ENCODE peak calls at places on chromosome 9, in nine cellular contexts. G is hepatocyte, M is lung, A is endodermal cell, H is pancreas, W is left ventricle myocardium inferior, X is fibroblast of mammary gland, R is ascending aorta, I is fibroblast of lung. J is an unnamed sample.

GRCh38 chr9:134967547-134967930 is 49.8 kb upstream of the FCN1 start:
- DNase-seq in G (no peak), M (no peak), A (peak), H (no peak), W (no peak), X (peak), R (no peak), I (peak), J (no peak)

GRCh38 chr9:98333703-98334582 is 78.5 kb upstream of the TBC1D2 start:
- DNase-seq in G (no peak), M (peak), A (no peak), H (no peak), W (no peak), X (peak), R (no peak), I (peak), J (peak)

GRCh38 chr9:5922192-5922591 is 31.5 kb downstream of the MLANA start:
- DNase-seq in G (no peak), M (no peak), A (no peak), H (no peak), W (no peak), X (no peak), R (no peak), I (no peak), J (no peak)

GRCh38 chr9:137277329-137278041 is at the start of gene TOR4A:
- DNase-seq in G (peak), M (peak), A (peak), H (peak), W (peak), X (peak), R (peak), I (peak), J (no peak)

GRCh38 chr9:21015122-21015815 is 16.2 kb downstream of the HACD4 start:
- DNase-seq in G (no peak), M (no peak), A (peak), H (no peak), W (no peak), X (peak), R (no peak), I (no peak), J (no peak)

GRCh38 chr9:114691046-114691955 is 9.3 kb upstream of the TEX48 start:
- DNase-seq in G (no peak), M (no peak), A (no peak), H (no peak), W (no peak), X (peak), R (no peak), I (peak), J (no peak)

GRCh38 chr9:80294318-80294717 is 722.6 kb downstream of the TLE4 start:
- DNase-seq in G (no peak), M (no peak), A (no peak), H (no peak), W (no peak), X (no peak), R (no peak), I (no peak), J (no peak)

GRCh38 chr9:126700903-126701819 is 87.4 kb downstream of the LMX1B start:
- DNase-seq in G (no peak), M (no peak), A (peak), H (no peak), W (no peak), X (no peak), R (no peak), I (no peak), J (no peak)

GRCh38 chr9:96874947-96875459 is 20.7 kb upstream of the ZNF782 start:
- DNase-seq in G (peak), M (no peak), A (no peak), H (peak), W (no peak), X (peak), R (no peak), I (peak), J (no peak)

GRCh38 chr9:122213589-122214413 is 15.0 kb downstream of the LHX6 start:
- DNase-seq in G (peak), M (no peak), A (peak), H (peak), W (no peak), X (no peak), R (no peak), I (no peak), J (no peak)

DNA sequence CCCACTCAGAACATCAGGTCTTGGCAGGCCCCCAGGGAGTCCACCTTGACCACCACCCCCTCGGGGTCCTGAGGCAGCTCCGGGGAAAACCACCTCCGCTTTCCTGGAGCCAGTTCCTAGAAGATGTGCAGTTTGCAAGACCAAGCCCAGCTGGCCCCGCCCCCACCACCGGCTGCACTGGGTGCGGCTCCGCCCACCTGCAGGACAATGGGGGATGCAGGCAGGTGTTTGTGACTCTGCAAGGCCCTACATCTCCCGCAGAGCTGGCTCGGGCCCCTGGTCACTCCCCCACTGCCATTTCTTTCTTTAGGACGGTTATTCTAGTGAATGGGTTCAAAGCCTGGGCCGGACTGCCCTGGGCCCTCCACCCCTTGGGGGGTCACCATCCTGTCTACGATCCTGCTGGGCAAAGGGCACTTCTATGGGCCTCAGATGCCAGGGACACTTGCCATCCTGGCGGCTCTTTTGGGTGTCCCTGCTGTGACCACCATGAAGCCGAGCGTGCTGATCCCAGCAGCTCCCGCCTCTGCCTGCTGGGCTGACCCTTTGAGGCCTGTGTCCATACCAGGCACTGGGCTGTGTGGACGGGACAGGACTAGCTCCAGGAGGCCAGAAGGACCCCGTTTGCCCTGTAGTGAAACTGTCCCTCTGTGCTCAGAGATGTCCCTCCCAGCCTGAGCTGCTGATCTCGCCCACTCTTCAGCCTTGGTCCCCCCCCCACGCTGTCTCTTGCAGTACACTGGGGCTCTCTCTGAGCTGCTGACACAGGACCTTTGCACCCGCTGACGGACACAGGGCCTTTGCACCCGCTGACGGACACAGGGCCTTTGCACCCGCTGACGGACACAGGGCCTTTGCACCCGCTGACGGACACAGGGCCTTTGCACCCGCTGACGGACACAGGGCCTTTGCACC is 5.9 kb upstream of the NACC2 start:
- DNase-seq in G (no peak), M (no peak), A (peak), H (no peak), W (no peak), X (no peak), R (no peak), I (no peak), J (no peak)
- H3K4me3 ChIP-seq in G (no peak), M (no peak), A (no peak), H (no peak), W (no peak), X (no peak), R (no peak), I (no peak), J (no peak)

DNA sequence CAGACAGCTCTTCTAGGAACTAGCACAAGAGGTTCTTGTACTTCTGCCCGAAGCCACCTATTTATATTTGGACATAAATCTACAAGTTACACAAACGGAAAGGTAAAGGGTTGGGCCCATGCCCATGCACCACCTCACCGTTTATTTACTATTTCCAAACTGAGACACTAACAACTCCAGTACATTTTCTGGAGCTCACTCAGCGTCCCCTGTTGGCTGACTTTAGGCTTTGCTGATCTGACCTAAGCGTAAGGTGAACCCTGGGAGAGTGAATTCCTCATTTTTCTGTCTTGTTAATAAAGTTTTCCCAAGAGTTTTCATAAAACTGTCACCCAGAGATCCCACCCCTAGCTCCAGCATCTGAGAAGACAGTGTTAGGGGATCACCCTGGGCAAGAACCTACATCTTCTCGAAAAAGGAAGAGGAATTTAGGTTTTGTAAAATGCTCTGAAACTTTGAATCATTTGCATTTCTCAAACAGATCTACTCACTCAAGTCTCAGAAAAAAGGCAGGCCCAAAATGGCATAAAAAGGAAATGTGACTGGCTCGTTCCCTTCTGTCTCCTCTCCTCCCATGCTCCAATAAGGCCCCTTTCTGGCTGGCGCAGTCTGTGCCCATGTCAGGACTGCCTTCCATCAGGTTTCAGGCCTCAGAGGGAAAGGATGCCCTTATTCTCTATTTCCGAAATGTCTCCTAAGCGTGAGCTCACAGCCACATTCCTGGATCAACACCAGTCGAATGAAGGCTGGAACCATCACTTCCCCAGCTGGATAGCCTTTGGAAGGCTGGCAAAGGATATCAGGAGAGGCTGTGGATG is 201.3 kb downstream of the FANCC start:
- DNase-seq in G (no peak), M (no peak), A (peak), H (no peak), W (no peak), X (peak), R (no peak), I (no peak), J (peak)
- TF ChIP-seq CTCF in G (peak), M (no peak), A (peak), H (peak), W (peak), X (peak), R (peak), I (peak), J (peak)

GRCh38 chr9:7454490-7455110 is 345.0 kb downstream of the DMAC1 start:
- DNase-seq in G (no peak), M (no peak), A (no peak), H (no peak), W (no peak), X (no peak), R (no peak), I (no peak), J (no peak)
- H3K4me3 ChIP-seq in G (no peak), M (no peak), A (no peak), H (no peak), W (no peak), X (no peak), R (no peak), I (no peak), J (no peak)

GRCh38 chr9:23232831-23233230 is 593.2 kb downstream of the ELAVL2 start:
- DNase-seq in G (no peak), M (no peak), A (peak), H (no peak), W (no peak), X (no peak), R (no peak), I (no peak), J (no peak)
- TF ChIP-seq CTCF in G (no peak), M (no peak), A (no peak), H (no peak), W (no peak), X (no peak), R (no peak), I (no peak), J (no peak)

GRCh38 chr9:86077286-86077685 is 22.1 kb downstream of the GOLM1 start:
- DNase-seq in G (peak), M (no peak), A (no peak), H (no peak), W (no peak), X (no peak), R (no peak), I (peak), J (no peak)
- H3K4me3 ChIP-seq in G (no peak), M (no peak), A (no peak), H (no peak), W (no peak), X (no peak), R (no peak), I (no peak), J (no peak)

GRCh38 chr9:72807765-72808445 is 144.9 kb downstream of the ALDH1A1 start:
- DNase-seq in G (no peak), M (no peak), A (peak), H (no peak), W (no peak), X (no peak), R (no peak), I (no peak), J (no peak)
- TF ChIP-seq CTCF in G (peak), M (no peak), A (peak), H (no peak), W (no peak), X (peak), R (no peak), I (peak), J (peak)

DNA sequence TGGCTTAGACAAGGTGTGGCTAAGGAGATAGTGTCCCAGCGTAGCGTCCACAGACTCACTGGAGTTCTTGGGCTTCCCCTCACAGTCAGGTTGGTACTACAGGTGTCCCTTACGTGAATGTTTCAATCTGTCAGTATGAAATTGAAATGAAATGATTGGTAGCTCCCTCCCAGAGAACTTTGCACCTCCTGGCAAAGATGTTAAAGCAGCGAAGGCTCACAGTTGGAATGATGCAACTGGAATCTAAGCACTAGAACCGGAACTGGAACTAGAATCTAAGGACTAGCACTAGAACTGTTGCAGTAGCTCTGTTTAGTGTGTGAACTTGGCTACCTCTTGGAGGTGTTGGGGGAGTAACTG is 1.1 kb downstream of the SLC31A1 start:
- DNase-seq in G (peak), M (no peak), A (peak), H (no peak), W (no peak), X (peak), R (no peak), I (peak), J (no peak)
- H3K4me3 ChIP-seq in G (peak), M (no peak), A (peak), H (peak), W (peak), X (peak), R (peak), I (peak), J (peak)

GRCh38 chr9:1604942-1605560 is 410.1 kb upstream of the SMARCA2 start:
- DNase-seq in G (no peak), M (no peak), A (peak), H (no peak), W (no peak), X (peak), R (no peak), I (peak), J (no peak)
- TF ChIP-seq CTCF in G (no peak), M (no peak), A (peak), H (peak), W (peak), X (peak), R (no peak), I (peak), J (peak)

GRCh38 chr9:129337287-129338140 is 159.5 kb upstream of the IER5L start:
- DNase-seq in G (no peak), M (no peak), A (no peak), H (no peak), W (no peak), X (no peak), R (no peak), I (no peak), J (no peak)

GRCh38 chr9:129336601-129337286 is 158.7 kb upstream of the IER5L start:
- DNase-seq in G (peak), M (peak), A (peak), H (peak), W (no peak), X (peak), R (no peak), I (peak), J (no peak)

GRCh38 chr9:129335456-129336129 is 157.5 kb upstream of the IER5L start:
- DNase-seq in G (no peak), M (peak), A (peak), H (peak), W (no peak), X (no peak), R (no peak), I (no peak), J (no peak)

GRCh38 chr9:129334744-129335080 is 156.7 kb upstream of the IER5L start:
- DNase-seq in G (no peak), M (no peak), A (no peak), H (no peak), W (no peak), X (no peak), R (no peak), I (no peak), J (no peak)

DNA sequence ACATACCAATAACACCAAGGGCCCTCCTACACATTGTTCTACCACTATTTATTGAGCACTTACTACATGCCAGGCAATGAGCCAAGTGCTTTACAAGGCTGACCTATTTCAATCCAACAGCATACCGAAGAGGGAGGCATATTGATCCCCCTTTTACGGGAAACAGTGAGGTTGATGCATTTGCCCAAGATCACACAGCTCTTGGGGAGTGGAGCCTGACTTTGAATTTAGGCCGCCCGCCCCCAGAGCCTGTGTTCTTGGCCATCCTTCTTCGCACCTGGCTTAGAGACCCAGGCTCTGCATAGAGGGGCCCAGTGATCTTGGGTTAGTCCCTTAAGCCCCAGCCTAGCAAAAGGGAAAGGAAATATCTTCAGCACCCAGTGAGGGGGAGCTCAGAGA is 158.1 kb upstream of the IER5L start:
- DNase-seq in G (no peak), M (no peak), A (no peak), H (no peak), W (no peak), X (peak), R (no peak), I (no peak), J (no peak)
- H3K4me3 ChIP-seq in G (no peak), M (no peak), A (peak), H (peak), W (peak), X (no peak), R (peak), I (no peak), J (no peak)

J was measured in LNCaP clone FGC.